ENCODE peak calls at places on chromosomes 4 and X, in seven cellular contexts. T is iPS-NIHi11, Z is T-helper 1 cell, L is NCI-H774, M is dorsolateral prefrontal cortex, O is ecto neural progenitor cell, P is iris pigment epithelial cell. J is an unnamed sample.

GRCh38 chr4:94758141-94758699 is 465 bp downstream of the BMPR1B start:
- DNase-seq in T (peak), Z (no peak), L (no peak), M (peak), O (peak), P (peak), J (peak)

GRCh38 chr4:675036-675804 is 878 bp downstream of the MYL5 start:
- DNase-seq in T (no peak), Z (no peak), L (no peak), M (no peak), O (no peak), P (no peak), J (peak)

GRCh38 chr4:126718161-126718560 is 914.6 kb upstream of the INTU start:
- DNase-seq in T (no peak), Z (no peak), L (no peak), M (no peak), O (no peak), P (peak), J (no peak)

GRCh38 chr4:133152801-133153526 is 3.9 kb downstream of the PCDH10 start:
- DNase-seq in T (no peak), Z (no peak), L (no peak), M (peak), O (peak), P (no peak), J (no peak)

GRCh38 chr4:145218251-145218650 is 37.9 kb upstream of the OTUD4 start:
- DNase-seq in T (no peak), Z (no peak), L (no peak), M (no peak), O (no peak), P (no peak), J (no peak)

GRCh38 chr4:56480691-56481090 is 13.3 kb downstream of the SRP72 start:
- DNase-seq in T (no peak), Z (no peak), L (no peak), M (no peak), O (no peak), P (peak), J (no peak)

GRCh38 chr4:8516061-8516573 is 64.1 kb upstream of the GPR78 start:
- DNase-seq in T (no peak), Z (no peak), L (no peak), M (no peak), O (no peak), P (no peak), J (no peak)

GRCh38 chr4:181637186-181638105 is 605.8 kb upstream of the TENM3 start:
- DNase-seq in T (no peak), Z (no peak), L (no peak), M (no peak), O (no peak), P (peak), J (no peak)

GRCh38 chr4:133058701-133059100 is 90.4 kb upstream of the PCDH10 start:
- DNase-seq in T (no peak), Z (no peak), L (no peak), M (no peak), O (no peak), P (no peak), J (no peak)

GRCh38 chrX:127317159-127317558 is 497.6 kb downstream of the PRR32 start:
- DNase-seq in T (no peak), Z (no peak), L (no peak), M (no peak), O (no peak), P (no peak), J (no peak)

GRCh38 chr4:42122237-42122636 is 30.2 kb downstream of the BEND4 start:
- DNase-seq in T (no peak), Z (no peak), L (peak), M (no peak), O (no peak), P (no peak), J (no peak)

J was measured in HuH-7.5.